ENCODE peak calls at places on chromosomes 1 and 21, in five cellular contexts. T is prostate gland, R is left lung, X is iris pigment epithelial cell, J is sciatic nerve. N is an unnamed sample.

GRCh38 chr1:169793730-169794129 is 977 bp downstream of the METTL18 start:
- DNase-seq in R (no peak), X (no peak), T (no peak), J (no peak), N (no peak)

GRCh38 chr1:204670152-204670927 is 15.2 kb downstream of the LRRN2 start:
- DNase-seq in T (no peak), R (no peak), J (no peak), X (peak), N (no peak)

GRCh38 chr21:45306832-45307571 is 19.3 kb upstream of the POFUT2 start:
- DNase-seq in J (peak), T (no peak), R (peak), X (peak), N (no peak)

GRCh38 chr1:164834641-164835040 is 275.7 kb downstream of the PBX1 start:
- DNase-seq in X (peak), J (no peak), R (no peak), T (no peak), N (no peak)

GRCh38 chr1:34839526-34840305 is 19.8 kb downstream of the SMIM12 start:
- DNase-seq in J (no peak), X (no peak), R (no peak), T (no peak), N (no peak)

GRCh38 chr1:9539165-9539828 is at the start of gene SLC25A33:
- DNase-seq in R (peak), J (peak), T (peak), X (peak), N (peak)

GRCh38 chr1:218383681-218384080 is 38.5 kb downstream of the TGFB2 start:
- DNase-seq in T (no peak), X (peak), J (no peak), R (no peak), N (no peak)

GRCh38 chr1:66704177-66704880 is 47.9 kb upstream of the DYNLT5 start:
- DNase-seq in R (no peak), X (peak), J (no peak), T (no peak), N (no peak)

GRCh38 chr1:14320986-14321385 is 277.5 kb upstream of the KAZN start:
- DNase-seq in R (no peak), X (no peak), J (no peak), T (no peak), N (no peak)

GRCh38 chr1:53625049-53625448 is 113.9 kb downstream of the GLIS1 start:
- DNase-seq in J (peak), R (no peak), T (no peak), X (peak), N (no peak)

GRCh38 chr1:192327997-192328396 is 11.2 kb downstream of the RGS21 start:
- DNase-seq in T (no peak), R (no peak), J (no peak), X (no peak), N (no peak)

GRCh38 chr1:157312270-157312812 is 174.1 kb upstream of the ETV3 start:
- DNase-seq in J (no peak), T (no peak), R (no peak), X (peak), N (no peak)

GRCh38 chr1:196481616-196482015 is 126.6 kb downstream of the KCNT2 start:
- DNase-seq in T (no peak), J (no peak), X (peak), R (no peak), N (no peak)

GRCh38 chr1:31592132-31592531 is 15.8 kb downstream of the TINAGL1 start:
- DNase-seq in X (no peak), T (no peak), J (no peak), R (no peak), N (no peak)

GRCh38 chr1:60874703-60875102 is 207.7 kb upstream of the NFIA start:
- DNase-seq in X (peak), R (no peak), T (no peak), J (no peak), N (no peak)

GRCh38 chr1:31259746-31260145 is 20.1 kb upstream of the NKAIN1 start:
- DNase-seq in T (no peak), R (no peak), J (no peak), X (no peak), N (no peak)

GRCh38 chr1:59061876-59062275 is 235.0 kb upstream of the FGGY start:
- DNase-seq in J (peak), R (peak), X (peak), T (peak), N (no peak)

GRCh38 chr1:238177960-238178359 is 287.2 kb upstream of the ZP4 start:
- DNase-seq in J (no peak), T (no peak), R (no peak), X (peak), N (no peak)

GRCh38 chr1:196651637-196652215 is at the start of gene CFH:
- DNase-seq in X (peak), T (no peak), R (no peak), J (no peak), N (no peak)

N was measured in activated T-cell treated with anti-CD3 and anti-CD28 coated beads for 24 hours.